ENCODE peak calls at places on chromosome 20, in four cellular contexts. V, M, Y and N are unnamed samples.

GRCh38 chr20:38007526-38007925 is 25.7 kb downstream of the TTI1 start:
- DNase-seq in V (no peak), Y (no peak), M (no peak), N (no peak)

GRCh38 chr20:40010483-40010882 is 678.6 kb downstream of the MAFB start:
- DNase-seq in Y (peak; percentile 42), V (no peak), M (no peak), N (no peak)

GRCh38 chr20:63501818-63502670 is 3.2 kb upstream of the EEF1A2 start:
- DNase-seq in Y (no peak), M (peak; percentile 62), V (no peak), N (peak; percentile 98)

GRCh38 chr20:35600176-35600995 is 15.2 kb upstream of the SPAG4 start:
- DNase-seq in M (no peak), V (no peak), Y (no peak), N (no peak)

GRCh38 chr20:33394718-33395117 is 6.6 kb downstream of the CDK5RAP1 start:
- DNase-seq in V (no peak), M (no peak), Y (no peak), N (no peak)

GRCh38 chr20:32052792-32053362 is 835 bp downstream of the HCK start:
- DNase-seq in M (peak; percentile 74), V (peak; percentile 65), Y (no peak), N (peak; percentile 46)

GRCh38 chr20:62900692-62901584 is 25.4 kb downstream of the DIDO1 start:
- DNase-seq in Y (no peak), M (no peak), V (no peak), N (no peak)

GRCh38 chr20:17651761-17652388 is 30.2 kb downstream of the RRBP1 start:
- DNase-seq in V (no peak), M (no peak), Y (no peak), N (no peak)

GRCh38 chr20:63873477-63873971 is 8.5 kb downstream of the TPD52L2 start:
- DNase-seq in V (peak; percentile 97), M (no peak), Y (peak; percentile 85), N (no peak)

GRCh38 chr20:51553897-51554504 is 11.5 kb upstream of the NFATC2 start:
- DNase-seq in Y (peak; percentile 75), M (no peak), V (no peak), N (no peak)

GRCh38 chr20:41110930-41111577 is 26.3 kb upstream of the PLCG1 start:
- DNase-seq in M (no peak), V (no peak), Y (no peak), N (no peak)

GRCh38 chr20:62938105-62938888 is at the start of gene GID8:
- DNase-seq in Y (no peak), M (no peak), V (peak; percentile 71), N (peak; percentile 64)

GRCh38 chr20:37986873-37987601 is 46.2 kb downstream of the TTI1 start:
- DNase-seq in M (no peak), V (no peak), Y (peak; percentile 77), N (no peak)

GRCh38 chr20:1440024-1440423 is 26.6 kb downstream of the NSFL1C start:
- DNase-seq in M (no peak), Y (peak; percentile 11), V (peak; percentile 61), N (peak; percentile 17)

GRCh38 chr20:38181207-38181693 is 16.2 kb upstream of the TGM2 start:
- DNase-seq in M (no peak), Y (no peak), V (no peak), N (peak; percentile 36)

GRCh38 chr20:31661625-31662371 is 24.1 kb downstream of the COX4I2 start:
- DNase-seq in M (peak; percentile 88), Y (peak; percentile 68), V (peak; percentile 77), N (peak; percentile 94)

GRCh38 chr20:64110411-64111068 is 3.2 kb upstream of the NPBWR2 start:
- DNase-seq in Y (no peak), M (no peak), V (no peak), N (no peak)

GRCh38 chr20:38073307-38074010 is 39.9 kb downstream of the RPRD1B start:
- DNase-seq in Y (peak; percentile 98), V (peak; percentile 70), M (peak; percentile 37), N (peak; percentile 42)

GRCh38 chr20:24118096-24118780 is 129.7 kb upstream of the GGTLC1 start:
- DNase-seq in M (no peak), Y (peak; percentile 3), V (no peak), N (no peak)

GRCh38 chr20:6053064-6053775 is 640 bp downstream of the LRRN4 start:
- DNase-seq in M (no peak), V (no peak), Y (no peak), N (no peak)

GRCh38 chr20:37279820-37280219 is 9.6 kb upstream of the MANBAL start:
- DNase-seq in V (no peak), M (no peak), Y (no peak), N (no peak)

GRCh38 chr20:8082999-8083398 is 49.1 kb upstream of the PLCB1 start:
- DNase-seq in Y (peak; percentile 77), M (no peak), V (peak; percentile 39), N (no peak)

GRCh38 chr20:49344975-49345374 is 67.1 kb upstream of the ZNFX1 start:
- DNase-seq in Y (peak; percentile 97), M (no peak), V (no peak), N (no peak)

GRCh38 chr20:49676581-49677291 is 36.9 kb downstream of the B4GALT5 start:
- DNase-seq in V (peak; percentile 81), Y (peak; percentile 42), M (no peak), N (no peak)

GRCh38 chr20:1895674-1896496 is 678 bp downstream of the SIRPA start:
- DNase-seq in V (peak; percentile 82), M (peak; percentile 44), Y (peak; percentile 31), N (no peak)

GRCh38 chr20:38114353-38114791 is 50.7 kb downstream of the TGM2 start:
- DNase-seq in Y (peak; percentile 30), V (no peak), M (no peak), N (no peak)

GRCh38 chr20:48723308-48724264 is 104.2 kb downstream of the PREX1 start:
- DNase-seq in V (peak; percentile 70), M (no peak), Y (peak; percentile 80), N (peak; percentile 68)

GRCh38 chr20:32603046-32603726 is 18.1 kb upstream of the NOL4L start:
- DNase-seq in M (peak; percentile 73), Y (no peak), V (peak; percentile 57), N (no peak)

GRCh38 chr20:33132858-33133615 is 34.9 kb upstream of the BPIFA2 start:
- DNase-seq in Y (peak; percentile 75), V (peak; percentile 35), M (no peak), N (no peak)

GRCh38 chr20:16692442-16692841 is 37.4 kb upstream of the SNRPB2 start:
- DNase-seq in M (no peak), V (no peak), Y (peak; percentile 2), N (no peak)

GRCh38 chr20:22513574-22513973 is 70.8 kb downstream of the FOXA2 start:
- DNase-seq in V (no peak), Y (no peak), M (no peak), N (no peak)

GRCh38 chr20:36658300-36658699 is 12.3 kb upstream of the SLA2 start:
- DNase-seq in Y (no peak), V (peak; percentile 14), M (no peak), N (no peak)

GRCh38 chr20:24501764-24502163 is 32.3 kb downstream of the SYNDIG1 start:
- DNase-seq in V (no peak), M (no peak), Y (no peak), N (no peak)

GRCh38 chr20:24543168-24543567 is 73.7 kb downstream of the SYNDIG1 start:
- DNase-seq in Y (no peak), M (no peak), V (no peak), N (no peak)

GRCh38 chr20:62117658-62118057 is 4.6 kb upstream of the LSM14B start:
- DNase-seq in V (no peak), Y (no peak), M (no peak), N (peak; percentile 35)

GRCh38 chr20:19207541-19207940 is 4.9 kb upstream of the SLC24A3 start:
- DNase-seq in Y (no peak), M (no peak), V (no peak), N (no peak)

GRCh38 chr20:25295386-25296093 is 47.7 kb downstream of the PYGB start:
- DNase-seq in V (no peak), M (no peak), Y (peak; percentile 46), N (no peak)

GRCh38 chr20:54535045-54535444 is 59.7 kb downstream of the DOK5 start:
- DNase-seq in V (no peak), M (no peak), Y (peak; percentile 45), N (no peak)

GRCh38 chr20:13717631-13718044 is 67.1 kb downstream of the ESF1 start:
- DNase-seq in V (peak; percentile 12), Y (no peak), M (no peak), N (no peak)